ENCODE peak calls at places on chromosomes 2 and 18, in seven cellular contexts. D is progenitor cell of endocrine pancreas, C is GM12878, K is dorsolateral prefrontal cortex, V is RWPE1, H is fibroblast of lung, G is AG09319. L is an unnamed sample.

GRCh38 chr18:35616664-35617423 is 35.3 kb downstream of the GALNT1 start:
- DNase-seq in D (no peak), C (peak), K (no peak), V (peak), H (peak), G (no peak), L (no peak)

GRCh38 chr2:217360781-217361485 is 501.1 kb upstream of the TNP1 start:
- DNase-seq in D (no peak), C (no peak), K (no peak), V (peak), H (peak), G (peak), L (no peak)

GRCh38 chr18:76558881-76559667 is 64.0 kb upstream of the ZNF516 start:
- DNase-seq in D (no peak), C (no peak), K (no peak), V (peak), H (peak), G (no peak), L (no peak)

GRCh38 chr2:219308142-219309093 is 783 bp downstream of the PTPRN start:
- DNase-seq in D (peak), C (no peak), K (peak), V (peak), H (peak), G (no peak), L (no peak)

GRCh38 chr2:127735044-127735443 is 33.7 kb downstream of the SFT2D3 start:
- DNase-seq in D (no peak), C (no peak), K (no peak), V (no peak), H (no peak), G (no peak), L (no peak)

GRCh38 chr2:231583982-231584381 is 8.7 kb upstream of the TEX44 start:
- DNase-seq in D (no peak), C (no peak), K (no peak), V (no peak), H (no peak), G (no peak), L (no peak)

GRCh38 chr2:108928660-108929377 is 60.2 kb downstream of the EDAR start:
- DNase-seq in D (no peak), C (no peak), K (no peak), V (no peak), H (no peak), G (no peak), L (no peak)

GRCh38 chr2:41187683-41188082 is 735.8 kb upstream of the SLC8A1 start:
- DNase-seq in D (no peak), C (no peak), K (no peak), V (no peak), H (no peak), G (no peak), L (no peak)

GRCh38 chr2:124810132-124810531 is 785.0 kb downstream of the CNTNAP5 start:
- DNase-seq in D (peak), C (no peak), K (no peak), V (peak), H (no peak), G (no peak), L (no peak)

GRCh38 chr2:169828141-169828811 is 1.0 kb downstream of the UBR3 start:
- DNase-seq in D (no peak), C (peak), K (peak), V (peak), H (peak), G (no peak), L (peak)

GRCh38 chr2:63572001-63572400 is 16.3 kb downstream of the WDPCP start:
- DNase-seq in D (no peak), C (no peak), K (no peak), V (no peak), H (no peak), G (no peak), L (no peak)

GRCh38 chr2:230335461-230335863 is 8.5 kb downstream of the SP140L start:
- DNase-seq in D (no peak), C (no peak), K (no peak), V (no peak), H (peak), G (no peak), L (no peak)

GRCh38 chr2:223027442-223027841 is 24.5 kb upstream of the KCNE4 start:
- DNase-seq in D (no peak), C (no peak), K (no peak), V (no peak), H (peak), G (no peak), L (no peak)

DNA sequence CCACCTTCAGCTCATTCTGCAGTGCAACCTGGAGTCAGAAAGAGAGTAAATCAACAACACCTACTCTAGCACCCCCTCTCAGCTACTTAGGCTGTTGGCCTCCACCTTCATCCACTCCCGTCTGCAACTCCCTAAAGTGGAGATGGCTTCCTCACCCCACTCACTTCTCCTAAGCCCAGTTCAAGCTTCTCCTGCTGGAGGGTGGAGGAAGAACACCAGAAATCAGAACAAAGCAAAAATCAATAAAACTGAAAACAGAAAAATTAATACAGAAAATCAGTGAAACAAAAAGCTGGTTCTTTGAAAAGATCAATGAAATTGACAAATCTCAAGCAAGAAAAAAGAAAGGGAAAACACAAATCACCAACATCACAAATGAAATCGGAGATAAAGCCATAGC is 191.7 kb downstream of the ANAPC1 start:
- DNase-seq in D (no peak), C (no peak), K (no peak), V (no peak), H (no peak), G (no peak), L (no peak)
- TF ChIP-seq CTCF in D (peak), C (no peak), K (no peak), V (no peak), H (no peak), G (no peak), L (no peak)

GRCh38 chr2:67857836-67858235 is 205.0 kb downstream of the C1D start:
- DNase-seq in D (no peak), C (no peak), K (no peak), V (no peak), H (no peak), G (no peak), L (no peak)

GRCh38 chr2:67854103-67854502 is 208.7 kb downstream of the C1D start:
- DNase-seq in D (no peak), C (no peak), K (peak), V (no peak), H (no peak), G (no peak), L (no peak)

GRCh38 chr2:67851946-67852345 is 210.9 kb downstream of the C1D start:
- DNase-seq in D (no peak), C (no peak), K (peak), V (no peak), H (no peak), G (no peak), L (no peak)

GRCh38 chr2:67856866-67857265 is 205.9 kb downstream of the C1D start:
- DNase-seq in D (no peak), C (no peak), K (no peak), V (no peak), H (no peak), G (no peak), L (no peak)

DNA sequence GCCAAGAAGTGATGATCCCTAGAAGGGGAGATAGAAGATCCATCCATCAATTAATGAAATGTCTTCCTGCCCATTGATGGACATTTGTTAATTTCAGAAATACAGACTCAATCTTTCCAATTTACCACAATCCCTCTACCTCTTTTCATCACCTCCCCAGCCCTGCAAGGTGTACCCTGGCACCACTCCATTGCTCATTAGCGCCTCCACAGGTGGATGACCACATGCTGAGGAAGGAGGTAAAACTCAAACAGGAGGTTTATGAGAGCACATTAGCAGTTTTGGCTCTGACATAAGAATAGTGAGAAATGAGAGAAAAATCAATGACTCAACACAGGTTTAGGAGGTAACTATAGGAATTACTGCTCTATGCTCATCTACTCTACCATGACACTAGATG is 208.0 kb downstream of the C1D start:
- DNase-seq in D (no peak), C (no peak), K (no peak), V (no peak), H (no peak), G (no peak), L (no peak)
- TF ChIP-seq CTCF in D (no peak), C (peak), K (no peak), V (no peak), H (no peak), G (no peak), L (no peak)

DNA sequence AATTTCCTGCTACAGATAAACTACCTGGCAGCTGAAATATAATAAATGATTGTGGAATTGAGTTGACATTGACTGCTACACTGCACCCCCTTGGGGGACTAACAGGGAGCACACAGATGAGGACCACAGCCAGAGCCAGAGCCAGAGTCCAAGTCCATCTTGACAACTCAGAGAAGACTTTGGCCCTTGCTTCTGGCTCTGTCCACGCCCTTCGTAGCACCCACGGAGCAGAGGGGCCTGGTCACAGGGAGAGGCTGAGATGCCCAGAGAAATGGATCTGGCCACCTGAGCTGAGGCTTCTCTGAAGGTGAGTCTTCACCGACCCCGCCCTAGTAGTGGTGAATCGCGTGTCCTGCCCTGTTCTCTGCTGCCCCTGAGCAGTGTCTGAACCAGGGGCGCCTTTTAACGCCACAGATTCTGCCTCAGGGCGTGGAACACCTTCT is 35.8 kb upstream of the MAT2A start:
- DNase-seq in D (no peak), C (no peak), K (no peak), V (no peak), H (no peak), G (no peak), L (no peak)
- TF ChIP-seq CTCF in D (no peak), C (no peak), K (no peak), V (no peak), H (no peak), G (no peak), L (no peak)

GRCh38 chr2:172095905-172096660 is 6.6 kb downstream of the DLX2 start:
- DNase-seq in D (no peak), C (no peak), K (no peak), V (no peak), H (no peak), G (no peak), L (peak)
- TF ChIP-seq CTCF in D (peak), C (peak), K (no peak), V (peak), H (no peak), G (peak), L (peak)

L was measured in D721Med.